ENCODE peak calls at places on chromosomes 5 and 9, in eight cellular contexts. One of them, this sample, is unnamed.
A peak's percentile ranks its signal among the peaks of the same experiment; 100 is the strongest.

GRCh38 chr5:85814596-85814995 is 803.1 kb upstream of the COX7C start:
- DNase-seq in psoas muscle: no peak
- DNase-seq in CD8-positive, alpha-beta T cell: no peak
- DNase-seq in AG04449: no peak
- DNase-seq in tibial artery: no peak
- DNase-seq in GM12865: no peak
- DNase-seq in fibroblast of mammary gland: no peak
- DNase-seq in heart left ventricle: no peak
- DNase-seq in this sample: peak; percentile 4

GRCh38 chr5:102617187-102617856 is 118.5 kb upstream of the SLCO6A1 start:
- DNase-seq in AG04449: no peak
- DNase-seq in fibroblast of mammary gland: peak; percentile 64
- DNase-seq in CD8-positive, alpha-beta T cell: no peak
- DNase-seq in psoas muscle: no peak
- DNase-seq in heart left ventricle: no peak
- DNase-seq in GM12865: no peak
- DNase-seq in tibial artery: no peak
- DNase-seq in this sample: no peak

GRCh38 chr9:87076825-87077224 is 129.5 kb upstream of the GAS1 start:
- DNase-seq in heart left ventricle: no peak
- DNase-seq in psoas muscle: no peak
- DNase-seq in CD8-positive, alpha-beta T cell: no peak
- DNase-seq in GM12865: no peak
- DNase-seq in AG04449: no peak
- DNase-seq in fibroblast of mammary gland: peak; percentile 47
- DNase-seq in tibial artery: no peak
- DNase-seq in this sample: no peak

GRCh38 chr9:68577778-68578591 is 37.3 kb upstream of the TMEM252 start:
- DNase-seq in GM12865: peak; percentile 74
- DNase-seq in heart left ventricle: no peak
- DNase-seq in psoas muscle: no peak
- DNase-seq in AG04449: no peak
- DNase-seq in CD8-positive, alpha-beta T cell: no peak
- DNase-seq in tibial artery: no peak
- DNase-seq in fibroblast of mammary gland: no peak
- DNase-seq in this sample: no peak

GRCh38 chr5:31449175-31449574 is 82.7 kb downstream of the DROSHA start:
- DNase-seq in tibial artery: no peak
- DNase-seq in heart left ventricle: no peak
- DNase-seq in GM12865: no peak
- DNase-seq in fibroblast of mammary gland: peak; percentile 46
- DNase-seq in CD8-positive, alpha-beta T cell: no peak
- DNase-seq in psoas muscle: no peak
- DNase-seq in AG04449: no peak
- DNase-seq in this sample: no peak

GRCh38 chr9:92489209-92489608 is 6.9 kb upstream of the ASPN start:
- DNase-seq in GM12865: no peak
- DNase-seq in tibial artery: no peak
- DNase-seq in fibroblast of mammary gland: peak; percentile 54
- DNase-seq in heart left ventricle: no peak
- DNase-seq in psoas muscle: no peak
- DNase-seq in AG04449: no peak
- DNase-seq in CD8-positive, alpha-beta T cell: no peak
- DNase-seq in this sample: no peak

GRCh38 chr9:135925496-135926133 is 18.3 kb upstream of the CAMSAP1 start:
- DNase-seq in heart left ventricle: no peak
- DNase-seq in tibial artery: no peak
- DNase-seq in fibroblast of mammary gland: peak; percentile 81
- DNase-seq in CD8-positive, alpha-beta T cell: no peak
- DNase-seq in psoas muscle: no peak
- DNase-seq in AG04449: no peak
- DNase-seq in GM12865: peak; percentile 69
- DNase-seq in this sample: no peak

GRCh38 chr9:34518110-34518616 is 4.6 kb downstream of the ENHO start:
- DNase-seq in tibial artery: no peak
- DNase-seq in heart left ventricle: no peak
- DNase-seq in fibroblast of mammary gland: no peak
- DNase-seq in AG04449: no peak
- DNase-seq in GM12865: no peak
- DNase-seq in CD8-positive, alpha-beta T cell: no peak
- DNase-seq in psoas muscle: no peak
- DNase-seq in this sample: no peak

GRCh38 chr9:126861707-126862460 is 1.4 kb downstream of the ZBTB34 start:
- DNase-seq in fibroblast of mammary gland: peak; percentile 68
- DNase-seq in heart left ventricle: no peak
- DNase-seq in AG04449: no peak
- DNase-seq in psoas muscle: no peak
- DNase-seq in tibial artery: no peak
- DNase-seq in CD8-positive, alpha-beta T cell: no peak
- DNase-seq in GM12865: peak; percentile 21
- DNase-seq in this sample: no peak

GRCh38 chr5:128329542-128329941 is 208.5 kb downstream of the FBN2 start:
- DNase-seq in AG04449: no peak
- DNase-seq in CD8-positive, alpha-beta T cell: no peak
- DNase-seq in psoas muscle: no peak
- DNase-seq in heart left ventricle: no peak
- DNase-seq in fibroblast of mammary gland: no peak
- DNase-seq in tibial artery: no peak
- DNase-seq in GM12865: no peak
- DNase-seq in this sample: no peak

GRCh38 chr9:137514691-137515337 is 35.4 kb downstream of the PNPLA7 start:
- DNase-seq in psoas muscle: no peak
- DNase-seq in tibial artery: no peak
- DNase-seq in GM12865: no peak
- DNase-seq in fibroblast of mammary gland: no peak
- DNase-seq in CD8-positive, alpha-beta T cell: no peak
- DNase-seq in AG04449: no peak
- DNase-seq in heart left ventricle: no peak
- DNase-seq in this sample: no peak

GRCh38 chr5:134784946-134785620 is 26.5 kb downstream of the DDX46 start:
- DNase-seq in AG04449: no peak
- DNase-seq in GM12865: no peak
- DNase-seq in fibroblast of mammary gland: peak; percentile 25
- DNase-seq in CD8-positive, alpha-beta T cell: no peak
- DNase-seq in tibial artery: no peak
- DNase-seq in heart left ventricle: no peak
- DNase-seq in psoas muscle: no peak
- DNase-seq in this sample: no peak

GRCh38 chr5:77143998-77144836 is 57.1 kb upstream of the ZBED3 start:
- DNase-seq in tibial artery: peak; percentile 71
- DNase-seq in AG04449: peak; percentile 34
- DNase-seq in heart left ventricle: peak; percentile 68
- DNase-seq in CD8-positive, alpha-beta T cell: peak; percentile 58
- DNase-seq in fibroblast of mammary gland: peak; percentile 83
- DNase-seq in psoas muscle: peak; percentile 53
- DNase-seq in GM12865: peak; percentile 81
- DNase-seq in this sample: no peak

GRCh38 chr5:308672-309271 is 12.7 kb upstream of the AHRR start:
- DNase-seq in tibial artery: no peak
- DNase-seq in GM12865: no peak
- DNase-seq in psoas muscle: no peak
- DNase-seq in AG04449: no peak
- DNase-seq in CD8-positive, alpha-beta T cell: no peak
- DNase-seq in heart left ventricle: no peak
- DNase-seq in fibroblast of mammary gland: peak; percentile 49
- DNase-seq in this sample: peak; percentile 35
- TF ChIP-seq CTCF in tibial artery: no peak
- TF ChIP-seq CTCF in GM12865: no peak
- TF ChIP-seq CTCF in psoas muscle: no peak
- TF ChIP-seq CTCF in AG04449: peak; percentile 51
- TF ChIP-seq CTCF in CD8-positive, alpha-beta T cell: no peak
- TF ChIP-seq CTCF in heart left ventricle: peak; percentile 22
- TF ChIP-seq CTCF in fibroblast of mammary gland: peak; percentile 40
- TF ChIP-seq CTCF in this sample: peak; percentile 46

DNA sequence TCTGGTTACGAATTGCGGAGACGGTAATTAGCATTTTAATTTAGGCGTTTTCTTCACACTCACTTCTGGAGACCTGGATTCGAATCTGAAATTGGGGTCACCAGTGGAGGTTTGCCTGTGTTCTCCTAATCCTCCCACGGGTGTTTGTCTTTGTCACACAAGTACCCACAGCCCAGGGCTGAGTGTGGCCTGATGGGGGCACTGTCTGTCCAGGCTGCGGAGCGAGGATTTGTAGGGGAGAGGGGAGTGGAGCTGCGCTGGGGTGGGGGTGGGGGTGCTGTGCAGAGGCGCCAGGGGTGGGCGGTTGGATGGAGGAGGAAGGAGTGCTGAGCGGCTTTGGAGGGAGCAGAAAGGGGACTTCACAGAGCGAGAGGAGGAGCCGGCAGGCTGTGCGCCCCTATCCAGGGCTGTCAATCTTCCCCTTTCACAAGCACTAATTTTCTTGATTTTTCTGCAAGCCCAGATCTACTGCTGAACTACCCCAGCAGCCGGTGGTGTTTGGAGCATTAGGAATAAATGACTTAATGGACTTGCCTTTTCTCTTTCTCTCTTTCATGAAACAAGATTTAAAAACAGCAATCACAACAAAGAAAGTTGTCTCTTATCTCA is 53.1 kb downstream of the TSPAN17 start:
- DNase-seq in fibroblast of mammary gland: no peak
- DNase-seq in CD8-positive, alpha-beta T cell: no peak
- DNase-seq in tibial artery: no peak
- DNase-seq in AG04449: no peak
- DNase-seq in heart left ventricle: no peak
- DNase-seq in psoas muscle: no peak
- DNase-seq in GM12865: no peak
- DNase-seq in this sample: no peak
- TF ChIP-seq CTCF in fibroblast of mammary gland: peak; percentile 38
- TF ChIP-seq CTCF in CD8-positive, alpha-beta T cell: no peak
- TF ChIP-seq CTCF in tibial artery: no peak
- TF ChIP-seq CTCF in AG04449: no peak
- TF ChIP-seq CTCF in heart left ventricle: peak; percentile 25
- TF ChIP-seq CTCF in psoas muscle: no peak
- TF ChIP-seq CTCF in GM12865: peak; percentile 23
- TF ChIP-seq CTCF in this sample: peak; percentile 49

DNA sequence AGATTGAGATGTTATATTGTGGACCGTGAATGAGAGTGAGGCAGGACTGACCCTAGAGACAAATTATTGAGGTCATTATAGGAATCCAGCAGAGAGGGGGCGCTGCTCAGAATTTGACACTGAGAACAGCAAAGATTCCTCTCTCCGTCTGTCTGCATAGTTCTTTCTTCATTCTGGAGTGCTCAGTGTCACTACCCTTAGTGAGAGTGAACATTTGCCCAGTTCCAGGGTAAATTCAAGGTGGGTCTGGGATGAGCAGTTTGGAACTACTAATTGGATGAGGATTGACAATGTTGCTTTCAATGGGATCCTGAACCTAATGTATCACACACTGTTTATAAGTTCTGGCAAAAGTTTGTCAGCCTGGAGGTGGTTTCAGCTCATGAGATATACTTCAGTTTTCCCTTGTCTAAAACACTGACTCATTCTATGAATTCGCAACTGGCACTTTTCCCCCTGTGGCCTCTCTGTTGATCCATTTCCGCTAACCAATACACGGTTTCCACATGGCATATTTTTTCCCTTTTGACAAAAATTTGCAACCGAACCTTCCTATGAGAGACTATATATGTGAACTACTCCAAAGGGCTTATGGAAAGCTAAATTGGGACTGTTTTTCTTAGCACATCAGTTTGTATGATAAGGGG is 1240.8 kb upstream of the WWC1 start:
- DNase-seq in CD8-positive, alpha-beta T cell: no peak
- DNase-seq in psoas muscle: no peak
- DNase-seq in tibial artery: no peak
- DNase-seq in AG04449: no peak
- DNase-seq in heart left ventricle: no peak
- DNase-seq in fibroblast of mammary gland: peak; percentile 71
- DNase-seq in GM12865: no peak
- DNase-seq in this sample: no peak
- TF ChIP-seq CTCF in CD8-positive, alpha-beta T cell: no peak
- TF ChIP-seq CTCF in psoas muscle: no peak
- TF ChIP-seq CTCF in tibial artery: no peak
- TF ChIP-seq CTCF in AG04449: no peak
- TF ChIP-seq CTCF in heart left ventricle: no peak
- TF ChIP-seq CTCF in fibroblast of mammary gland: peak; percentile 22
- TF ChIP-seq CTCF in GM12865: no peak
- TF ChIP-seq CTCF in this sample: no peak

GRCh38 chr9:107861075-107861474 is 371.5 kb upstream of the KLF4 start:
- DNase-seq in tibial artery: no peak
- DNase-seq in AG04449: no peak
- DNase-seq in psoas muscle: no peak
- DNase-seq in GM12865: no peak
- DNase-seq in fibroblast of mammary gland: no peak
- DNase-seq in CD8-positive, alpha-beta T cell: no peak
- DNase-seq in heart left ventricle: no peak
- DNase-seq in this sample: no peak
- TF ChIP-seq CTCF in tibial artery: no peak
- TF ChIP-seq CTCF in AG04449: no peak
- TF ChIP-seq CTCF in psoas muscle: no peak
- TF ChIP-seq CTCF in GM12865: no peak
- TF ChIP-seq CTCF in fibroblast of mammary gland: peak; percentile 4
- TF ChIP-seq CTCF in CD8-positive, alpha-beta T cell: no peak
- TF ChIP-seq CTCF in heart left ventricle: no peak
- TF ChIP-seq CTCF in this sample: no peak

DNA sequence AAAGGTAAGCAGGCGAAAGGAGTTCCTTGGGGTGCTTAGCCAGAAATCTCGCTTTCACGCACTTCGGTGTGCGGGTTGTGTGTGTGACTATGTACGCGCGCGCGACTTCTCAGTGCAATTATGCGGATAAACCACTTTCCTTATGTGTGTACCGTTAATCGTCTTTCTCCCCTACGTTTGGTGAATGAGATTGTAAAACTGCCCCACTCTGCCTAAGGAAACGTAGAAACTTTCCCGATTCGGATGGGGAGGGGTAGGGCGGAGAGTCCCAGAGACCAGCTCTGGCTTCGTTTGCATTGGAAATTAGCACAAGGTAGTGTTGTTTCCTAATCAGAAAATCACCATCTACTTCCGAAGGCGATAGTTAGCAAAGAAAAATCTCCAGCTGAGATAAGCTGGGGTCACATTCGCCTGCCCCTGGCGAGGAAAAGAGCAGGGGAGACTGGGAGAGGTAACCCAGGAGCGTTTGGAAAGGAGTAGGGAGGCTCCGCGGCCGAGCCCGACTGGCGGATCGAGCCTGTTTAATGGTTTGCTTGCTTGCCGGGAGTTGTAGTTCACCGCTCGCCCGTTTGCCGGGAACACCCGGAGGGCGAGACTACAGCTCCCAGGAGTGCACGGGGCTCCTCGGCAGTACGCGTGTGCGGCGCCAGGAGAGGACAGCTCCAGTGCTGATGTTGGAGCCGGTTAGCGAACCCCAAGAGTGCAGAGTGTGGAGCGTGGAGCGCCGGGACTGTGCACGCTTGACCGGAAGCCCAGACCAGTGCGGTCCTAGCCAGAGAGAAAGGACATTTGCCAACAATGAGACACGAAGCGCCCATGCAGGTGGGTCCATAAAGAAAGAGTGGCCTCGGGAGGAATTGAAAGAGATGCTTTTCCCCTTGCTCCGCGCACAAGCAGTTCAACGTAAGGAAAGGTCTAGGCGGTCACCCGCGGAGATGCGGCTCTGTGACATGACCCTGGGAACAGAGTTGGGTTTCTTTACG is at the start of gene RAB3C:
- DNase-seq in heart left ventricle: peak; percentile 86
- DNase-seq in CD8-positive, alpha-beta T cell: peak; percentile 12
- DNase-seq in AG04449: peak; percentile 53
- DNase-seq in fibroblast of mammary gland: peak; percentile 87
- DNase-seq in psoas muscle: peak; percentile 86
- DNase-seq in tibial artery: peak; percentile 78
- DNase-seq in GM12865: peak; percentile 77
- DNase-seq in this sample: peak; percentile 78
- TF ChIP-seq CTCF in heart left ventricle: no peak
- TF ChIP-seq CTCF in CD8-positive, alpha-beta T cell: no peak
- TF ChIP-seq CTCF in AG04449: no peak
- TF ChIP-seq CTCF in fibroblast of mammary gland: no peak
- TF ChIP-seq CTCF in psoas muscle: peak; percentile 6
- TF ChIP-seq CTCF in tibial artery: peak; percentile 5
- TF ChIP-seq CTCF in GM12865: no peak
- TF ChIP-seq CTCF in this sample: no peak

This sample was measured in retinal pigment epithelial cell.